ENCODE peak calls at places on chromosomes 5 and 9, in eight cellular contexts. One of them, this sample, is unnamed. For H3K27me3 and H3K4me1, the result is how much of the 10 kb centered on the place peaks cover.

GRCh38 chr5:65819215-65819904 is 97.4 kb downstream of the NLN start:
- DNase-seq in heart right ventricle: no peak
- DNase-seq in stomach: no peak
- DNase-seq in ovary: no peak
- DNase-seq in psoas muscle: no peak
- DNase-seq in upper lobe of right lung: no peak
- DNase-seq in CD4-positive, alpha-beta memory T cell: no peak
- DNase-seq in HepG2: no peak
- DNase-seq in this sample: no peak

GRCh38 chr5:157941616-157942015 is 82.7 kb upstream of the CLINT1 start:
- DNase-seq in heart right ventricle: no peak
- DNase-seq in stomach: no peak
- DNase-seq in ovary: no peak
- DNase-seq in psoas muscle: no peak
- DNase-seq in upper lobe of right lung: no peak
- DNase-seq in CD4-positive, alpha-beta memory T cell: no peak
- DNase-seq in HepG2: no peak
- DNase-seq in this sample: no peak

GRCh38 chr5:72096602-72097205 is 10.6 kb upstream of the MAP1B start:
- DNase-seq in heart right ventricle: no peak
- DNase-seq in stomach: no peak
- DNase-seq in ovary: no peak
- DNase-seq in psoas muscle: no peak
- DNase-seq in upper lobe of right lung: no peak
- DNase-seq in CD4-positive, alpha-beta memory T cell: no peak
- DNase-seq in HepG2: no peak
- DNase-seq in this sample: no peak

GRCh38 chr5:124806026-124806856 is 59.8 kb upstream of the ZNF608 start:
- DNase-seq in heart right ventricle: peak
- DNase-seq in stomach: peak
- DNase-seq in ovary: peak
- DNase-seq in psoas muscle: peak
- DNase-seq in upper lobe of right lung: peak
- DNase-seq in CD4-positive, alpha-beta memory T cell: no peak
- DNase-seq in HepG2: peak
- DNase-seq in this sample: peak

GRCh38 chr9:126309427-126310179 is 17.0 kb upstream of the MVB12B start:
- DNase-seq in heart right ventricle: no peak
- DNase-seq in stomach: no peak
- DNase-seq in ovary: no peak
- DNase-seq in psoas muscle: no peak
- DNase-seq in upper lobe of right lung: no peak
- DNase-seq in CD4-positive, alpha-beta memory T cell: no peak
- DNase-seq in HepG2: no peak
- DNase-seq in this sample: no peak

GRCh38 chr5:125148706-125149105 is 402.3 kb upstream of the ZNF608 start:
- DNase-seq in heart right ventricle: no peak
- DNase-seq in stomach: no peak
- DNase-seq in ovary: no peak
- DNase-seq in psoas muscle: no peak
- DNase-seq in upper lobe of right lung: no peak
- DNase-seq in CD4-positive, alpha-beta memory T cell: no peak
- DNase-seq in HepG2: no peak
- DNase-seq in this sample: no peak

GRCh38 chr5:72138943-72139467 is 31.7 kb downstream of the MAP1B start:
- DNase-seq in heart right ventricle: no peak
- DNase-seq in stomach: no peak
- DNase-seq in ovary: peak
- DNase-seq in psoas muscle: no peak
- DNase-seq in upper lobe of right lung: no peak
- DNase-seq in CD4-positive, alpha-beta memory T cell: no peak
- DNase-seq in HepG2: no peak
- DNase-seq in this sample: no peak

GRCh38 chr9:101369286-101369685 is 15.5 kb downstream of the BAAT start:
- DNase-seq in heart right ventricle: no peak
- DNase-seq in stomach: no peak
- DNase-seq in ovary: no peak
- DNase-seq in psoas muscle: no peak
- DNase-seq in upper lobe of right lung: no peak
- DNase-seq in CD4-positive, alpha-beta memory T cell: no peak
- DNase-seq in HepG2: no peak
- DNase-seq in this sample: no peak

GRCh38 chr5:86626149-86626548 is 8.4 kb downstream of the COX7C start:
- DNase-seq in heart right ventricle: no peak
- DNase-seq in stomach: no peak
- DNase-seq in ovary: no peak
- DNase-seq in psoas muscle: no peak
- DNase-seq in upper lobe of right lung: no peak
- DNase-seq in CD4-positive, alpha-beta memory T cell: no peak
- DNase-seq in HepG2: no peak
- DNase-seq in this sample: no peak

GRCh38 chr9:137988051-137988450 is 110.5 kb downstream of the CACNA1B start:
- DNase-seq in heart right ventricle: no peak
- DNase-seq in stomach: peak
- DNase-seq in ovary: no peak
- DNase-seq in psoas muscle: no peak
- DNase-seq in upper lobe of right lung: no peak
- DNase-seq in CD4-positive, alpha-beta memory T cell: no peak
- DNase-seq in HepG2: no peak
- DNase-seq in this sample: no peak

GRCh38 chr9:137987244-137988030 is 109.9 kb downstream of the CACNA1B start:
- DNase-seq in heart right ventricle: no peak
- DNase-seq in stomach: no peak
- DNase-seq in ovary: no peak
- DNase-seq in psoas muscle: no peak
- DNase-seq in upper lobe of right lung: no peak
- DNase-seq in CD4-positive, alpha-beta memory T cell: no peak
- DNase-seq in HepG2: no peak
- DNase-seq in this sample: no peak

GRCh38 chr9:137989999-137990715 is 112.6 kb downstream of the CACNA1B start:
- DNase-seq in heart right ventricle: no peak
- DNase-seq in stomach: peak
- DNase-seq in ovary: no peak
- DNase-seq in psoas muscle: no peak
- DNase-seq in upper lobe of right lung: peak
- DNase-seq in CD4-positive, alpha-beta memory T cell: no peak
- DNase-seq in HepG2: no peak
- DNase-seq in this sample: no peak

GRCh38 chr9:137989156-137989555 is 111.6 kb downstream of the CACNA1B start:
- DNase-seq in heart right ventricle: no peak
- DNase-seq in stomach: peak
- DNase-seq in ovary: no peak
- DNase-seq in psoas muscle: no peak
- DNase-seq in upper lobe of right lung: no peak
- DNase-seq in CD4-positive, alpha-beta memory T cell: no peak
- DNase-seq in HepG2: no peak
- DNase-seq in this sample: no peak

DNA sequence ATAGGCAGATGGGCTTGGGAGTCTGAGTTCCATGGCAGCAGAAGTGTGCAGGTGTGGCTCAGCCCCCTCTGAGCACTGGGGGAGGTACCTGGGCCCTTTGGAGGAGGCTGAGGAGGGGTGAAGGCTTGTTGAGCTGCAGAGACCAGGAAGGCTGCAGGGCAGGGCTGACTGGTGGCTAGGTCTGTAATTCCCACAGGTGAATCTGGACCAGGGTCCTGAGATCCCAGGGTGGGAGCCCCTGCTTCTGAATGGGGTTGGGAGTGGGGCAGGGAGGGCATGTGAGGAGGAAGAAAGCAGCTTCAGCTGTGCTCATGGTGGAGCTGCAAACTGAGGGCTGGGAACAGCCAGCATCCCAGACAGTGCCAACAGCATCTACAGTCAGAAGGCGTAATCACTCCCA is 111.1 kb downstream of the CACNA1B start:
- DNase-seq in heart right ventricle: no peak
- DNase-seq in stomach: peak
- DNase-seq in ovary: no peak
- DNase-seq in psoas muscle: no peak
- DNase-seq in upper lobe of right lung: no peak
- DNase-seq in CD4-positive, alpha-beta memory T cell: no peak
- DNase-seq in HepG2: no peak
- DNase-seq in this sample: no peak
- H3K27me3 ChIP-seq in heart right ventricle: under half
- H3K27me3 ChIP-seq in stomach: under half
- H3K27me3 ChIP-seq in ovary: under half
- H3K27me3 ChIP-seq in psoas muscle: under half
- H3K27me3 ChIP-seq in upper lobe of right lung: under half
- H3K27me3 ChIP-seq in CD4-positive, alpha-beta memory T cell: under half
- H3K27me3 ChIP-seq in HepG2: under half
- H3K27me3 ChIP-seq in this sample: under half

DNA sequence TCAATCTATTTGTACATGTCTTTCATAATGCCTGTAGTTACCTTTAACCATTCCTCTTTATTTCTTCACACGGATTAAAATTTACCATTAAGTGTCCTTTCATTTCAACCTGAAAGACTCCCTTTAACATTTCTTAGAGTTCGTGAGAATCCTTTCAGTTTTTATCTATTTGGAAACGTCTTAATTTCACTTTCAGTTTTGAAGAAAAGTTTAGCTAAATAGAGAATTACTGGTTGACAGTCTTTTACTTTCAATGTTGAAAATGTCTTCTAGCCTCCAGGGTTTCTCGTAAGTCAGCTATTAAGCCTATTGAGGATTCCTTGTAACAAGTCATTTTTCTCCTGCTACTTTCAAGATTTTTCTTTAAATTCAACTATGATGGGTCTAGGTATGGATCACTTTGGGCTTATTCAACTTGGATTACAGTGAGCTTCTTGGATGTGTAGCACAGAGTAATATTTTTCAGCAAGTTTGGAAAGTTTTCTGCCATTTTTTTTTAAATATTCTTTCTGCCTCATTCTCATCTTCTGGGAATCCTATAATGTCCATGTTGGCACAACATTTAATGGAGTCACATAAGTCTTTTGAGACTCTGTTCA is 48.5 kb downstream of the RFX3 start:
- DNase-seq in heart right ventricle: no peak
- DNase-seq in stomach: no peak
- DNase-seq in ovary: no peak
- DNase-seq in psoas muscle: no peak
- DNase-seq in upper lobe of right lung: no peak
- DNase-seq in CD4-positive, alpha-beta memory T cell: peak
- DNase-seq in HepG2: no peak
- DNase-seq in this sample: no peak
- H3K4me1 ChIP-seq in heart right ventricle: under half
- H3K4me1 ChIP-seq in stomach: under half
- H3K4me1 ChIP-seq in ovary: under half
- H3K4me1 ChIP-seq in psoas muscle: under half
- H3K4me1 ChIP-seq in upper lobe of right lung: under half
- H3K4me1 ChIP-seq in CD4-positive, alpha-beta memory T cell: under half
- H3K4me1 ChIP-seq in HepG2: under half
- H3K4me1 ChIP-seq in this sample: under half

DNA sequence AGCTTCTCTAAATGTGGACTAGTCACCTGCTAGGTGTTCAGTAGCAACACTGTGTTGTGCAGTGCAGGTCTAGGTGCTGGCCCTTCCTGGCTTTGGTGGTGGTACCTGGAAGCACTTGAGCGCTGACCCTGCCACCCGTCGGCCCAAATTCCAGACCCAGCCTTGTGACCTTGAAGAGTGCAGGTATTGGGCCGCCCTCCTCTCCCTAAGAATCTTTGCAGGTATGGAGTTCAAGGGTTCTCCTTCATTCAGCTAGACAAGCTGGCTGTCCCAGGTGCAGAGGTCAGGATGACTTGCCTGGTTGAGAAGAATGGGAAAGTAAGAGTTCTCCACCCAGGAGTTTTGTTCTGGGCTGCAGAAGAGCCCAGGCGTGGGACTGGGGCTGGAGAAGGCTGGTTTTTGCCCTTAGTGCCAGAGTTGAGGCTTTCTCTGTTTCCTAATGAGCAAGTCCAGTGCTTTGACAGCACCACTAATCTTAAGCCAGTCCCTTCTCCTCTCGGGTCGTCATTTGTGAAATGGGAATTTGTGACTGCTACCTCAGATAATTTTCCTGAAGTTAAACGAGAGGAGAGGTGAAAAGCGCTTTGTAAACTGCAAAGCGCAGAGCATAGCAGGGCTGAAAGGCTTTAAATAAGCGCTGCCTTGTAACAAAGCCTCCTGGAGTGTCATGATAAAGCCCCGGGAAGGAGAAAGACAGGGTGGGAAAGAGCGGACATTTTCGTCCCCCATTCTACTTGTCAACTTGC is 4.0 kb downstream of the FOXE1 start:
- DNase-seq in heart right ventricle: no peak
- DNase-seq in stomach: no peak
- DNase-seq in ovary: no peak
- DNase-seq in psoas muscle: no peak
- DNase-seq in upper lobe of right lung: no peak
- DNase-seq in CD4-positive, alpha-beta memory T cell: no peak
- DNase-seq in HepG2: no peak
- DNase-seq in this sample: no peak
- H3K27me3 ChIP-seq in heart right ventricle: under half
- H3K27me3 ChIP-seq in stomach: under half
- H3K27me3 ChIP-seq in ovary: under half
- H3K27me3 ChIP-seq in psoas muscle: under half
- H3K27me3 ChIP-seq in upper lobe of right lung: half or more
- H3K27me3 ChIP-seq in CD4-positive, alpha-beta memory T cell: half or more
- H3K27me3 ChIP-seq in HepG2: under half
- H3K27me3 ChIP-seq in this sample: under half

GRCh38 chr5:141871870-141872269 is 6.3 kb downstream of the PCDH1 start:
- DNase-seq in heart right ventricle: no peak
- DNase-seq in stomach: no peak
- DNase-seq in ovary: no peak
- DNase-seq in psoas muscle: no peak
- DNase-seq in upper lobe of right lung: no peak
- DNase-seq in CD4-positive, alpha-beta memory T cell: no peak
- DNase-seq in HepG2: no peak
- DNase-seq in this sample: no peak
- H3K4me1 ChIP-seq in heart right ventricle: half or more
- H3K4me1 ChIP-seq in stomach: half or more
- H3K4me1 ChIP-seq in ovary: under half
- H3K4me1 ChIP-seq in psoas muscle: under half
- H3K4me1 ChIP-seq in upper lobe of right lung: under half
- H3K4me1 ChIP-seq in CD4-positive, alpha-beta memory T cell: under half
- H3K4me1 ChIP-seq in HepG2: under half
- H3K4me1 ChIP-seq in this sample: under half

GRCh38 chr9:93950619-93951601 is 4.2 kb downstream of the BARX1 start:
- DNase-seq in heart right ventricle: no peak
- DNase-seq in stomach: peak
- DNase-seq in ovary: no peak
- DNase-seq in psoas muscle: no peak
- DNase-seq in upper lobe of right lung: peak
- DNase-seq in CD4-positive, alpha-beta memory T cell: no peak
- DNase-seq in HepG2: no peak
- DNase-seq in this sample: no peak

GRCh38 chr9:93952784-93953491 is 2.2 kb downstream of the BARX1 start:
- DNase-seq in heart right ventricle: no peak
- DNase-seq in stomach: no peak
- DNase-seq in ovary: no peak
- DNase-seq in psoas muscle: no peak
- DNase-seq in upper lobe of right lung: no peak
- DNase-seq in CD4-positive, alpha-beta memory T cell: no peak
- DNase-seq in HepG2: no peak
- DNase-seq in this sample: no peak

GRCh38 chr9:93951655-93952118 is 3.5 kb downstream of the BARX1 start:
- DNase-seq in heart right ventricle: no peak
- DNase-seq in stomach: no peak
- DNase-seq in ovary: no peak
- DNase-seq in psoas muscle: no peak
- DNase-seq in upper lobe of right lung: no peak
- DNase-seq in CD4-positive, alpha-beta memory T cell: no peak
- DNase-seq in HepG2: no peak
- DNase-seq in this sample: no peak

GRCh38 chr9:93953492-93954435 is 1.4 kb downstream of the BARX1 start:
- DNase-seq in heart right ventricle: no peak
- DNase-seq in stomach: no peak
- DNase-seq in ovary: no peak
- DNase-seq in psoas muscle: no peak
- DNase-seq in upper lobe of right lung: no peak
- DNase-seq in CD4-positive, alpha-beta memory T cell: no peak
- DNase-seq in HepG2: no peak
- DNase-seq in this sample: no peak

GRCh38 chr9:93952119-93952783 is 2.9 kb downstream of the BARX1 start:
- DNase-seq in heart right ventricle: no peak
- DNase-seq in stomach: no peak
- DNase-seq in ovary: no peak
- DNase-seq in psoas muscle: no peak
- DNase-seq in upper lobe of right lung: no peak
- DNase-seq in CD4-positive, alpha-beta memory T cell: no peak
- DNase-seq in HepG2: no peak
- DNase-seq in this sample: no peak
- H3K27me3 ChIP-seq in heart right ventricle: half or more
- H3K27me3 ChIP-seq in stomach: under half
- H3K27me3 ChIP-seq in ovary: under half
- H3K27me3 ChIP-seq in psoas muscle: under half
- H3K27me3 ChIP-seq in upper lobe of right lung: half or more
- H3K27me3 ChIP-seq in CD4-positive, alpha-beta memory T cell: half or more
- H3K27me3 ChIP-seq in HepG2: half or more
- H3K27me3 ChIP-seq in this sample: half or more